ENCODE peak calls at places on chromosomes 6 and 20, in seven cellular contexts. One of them, this sample, is unnamed.

GRCh38 chr6:90217621-90218496 is 78.8 kb downstream of the BACH2 start:
- DNase-seq in NCI-H748 treated with DMSO at 0.1 percent for 48 hours: no peak
- DNase-seq in putamen: no peak
- DNase-seq in neural progenitor cell: no peak
- DNase-seq in hypothalamus: no peak
- DNase-seq in stimulated activated CD8-positive, alpha-beta memory T cell treated with anti-CD3 and anti-CD28 coated beads, Interleukin-15, amount 100 ng/mL, for 24 hours: no peak
- DNase-seq in mesendoderm: no peak
- DNase-seq in this sample: no peak

GRCh38 chr6:156154896-156155295 is 622.3 kb upstream of the ARID1B start:
- DNase-seq in NCI-H748 treated with DMSO at 0.1 percent for 48 hours: no peak
- DNase-seq in putamen: peak
- DNase-seq in neural progenitor cell: no peak
- DNase-seq in hypothalamus: no peak
- DNase-seq in stimulated activated CD8-positive, alpha-beta memory T cell treated with anti-CD3 and anti-CD28 coated beads, Interleukin-15, amount 100 ng/mL, for 24 hours: no peak
- DNase-seq in mesendoderm: no peak
- DNase-seq in this sample: no peak

GRCh38 chr20:64233725-64234124 is 21.8 kb upstream of the PCMTD2 start:
- DNase-seq in NCI-H748 treated with DMSO at 0.1 percent for 48 hours: no peak
- DNase-seq in putamen: no peak
- DNase-seq in neural progenitor cell: no peak
- DNase-seq in hypothalamus: peak
- DNase-seq in stimulated activated CD8-positive, alpha-beta memory T cell treated with anti-CD3 and anti-CD28 coated beads, Interleukin-15, amount 100 ng/mL, for 24 hours: no peak
- DNase-seq in mesendoderm: no peak
- DNase-seq in this sample: no peak

GRCh38 chr6:57305754-57306153 is 11.7 kb upstream of the PRIM2 start:
- DNase-seq in NCI-H748 treated with DMSO at 0.1 percent for 48 hours: no peak
- DNase-seq in putamen: no peak
- DNase-seq in neural progenitor cell: no peak
- DNase-seq in hypothalamus: no peak
- DNase-seq in stimulated activated CD8-positive, alpha-beta memory T cell treated with anti-CD3 and anti-CD28 coated beads, Interleukin-15, amount 100 ng/mL, for 24 hours: no peak
- DNase-seq in mesendoderm: no peak
- DNase-seq in this sample: no peak

GRCh38 chr6:41280658-41281057 is 5.8 kb downstream of the TREM1 start:
- DNase-seq in NCI-H748 treated with DMSO at 0.1 percent for 48 hours: no peak
- DNase-seq in putamen: no peak
- DNase-seq in neural progenitor cell: no peak
- DNase-seq in hypothalamus: no peak
- DNase-seq in stimulated activated CD8-positive, alpha-beta memory T cell treated with anti-CD3 and anti-CD28 coated beads, Interleukin-15, amount 100 ng/mL, for 24 hours: no peak
- DNase-seq in mesendoderm: no peak
- DNase-seq in this sample: no peak

GRCh38 chr6:128111096-128111495 is 210.2 kb upstream of the THEMIS start:
- DNase-seq in NCI-H748 treated with DMSO at 0.1 percent for 48 hours: no peak
- DNase-seq in putamen: peak
- DNase-seq in neural progenitor cell: no peak
- DNase-seq in hypothalamus: no peak
- DNase-seq in stimulated activated CD8-positive, alpha-beta memory T cell treated with anti-CD3 and anti-CD28 coated beads, Interleukin-15, amount 100 ng/mL, for 24 hours: no peak
- DNase-seq in mesendoderm: no peak
- DNase-seq in this sample: no peak

GRCh38 chr6:474454-475185 is 83.1 kb downstream of the IRF4 start:
- DNase-seq in NCI-H748 treated with DMSO at 0.1 percent for 48 hours: peak
- DNase-seq in putamen: no peak
- DNase-seq in neural progenitor cell: peak
- DNase-seq in hypothalamus: peak
- DNase-seq in stimulated activated CD8-positive, alpha-beta memory T cell treated with anti-CD3 and anti-CD28 coated beads, Interleukin-15, amount 100 ng/mL, for 24 hours: peak
- DNase-seq in mesendoderm: peak
- DNase-seq in this sample: peak

GRCh38 chr20:37142708-37143107 is 36.4 kb upstream of the RPN2 start:
- DNase-seq in NCI-H748 treated with DMSO at 0.1 percent for 48 hours: no peak
- DNase-seq in putamen: no peak
- DNase-seq in neural progenitor cell: no peak
- DNase-seq in hypothalamus: no peak
- DNase-seq in stimulated activated CD8-positive, alpha-beta memory T cell treated with anti-CD3 and anti-CD28 coated beads, Interleukin-15, amount 100 ng/mL, for 24 hours: no peak
- DNase-seq in mesendoderm: no peak
- DNase-seq in this sample: no peak

GRCh38 chr6:111306104-111306888 is 176.7 kb downstream of the REV3L start:
- DNase-seq in NCI-H748 treated with DMSO at 0.1 percent for 48 hours: no peak
- DNase-seq in putamen: no peak
- DNase-seq in neural progenitor cell: no peak
- DNase-seq in hypothalamus: no peak
- DNase-seq in stimulated activated CD8-positive, alpha-beta memory T cell treated with anti-CD3 and anti-CD28 coated beads, Interleukin-15, amount 100 ng/mL, for 24 hours: no peak
- DNase-seq in mesendoderm: peak
- DNase-seq in this sample: peak

GRCh38 chr6:136706431-136706830 is 85.8 kb downstream of the MAP3K5 start:
- DNase-seq in NCI-H748 treated with DMSO at 0.1 percent for 48 hours: no peak
- DNase-seq in putamen: no peak
- DNase-seq in neural progenitor cell: no peak
- DNase-seq in hypothalamus: no peak
- DNase-seq in stimulated activated CD8-positive, alpha-beta memory T cell treated with anti-CD3 and anti-CD28 coated beads, Interleukin-15, amount 100 ng/mL, for 24 hours: no peak
- DNase-seq in mesendoderm: no peak
- DNase-seq in this sample: no peak

GRCh38 chr6:28863607-28864320 is 60.0 kb downstream of the TRIM27 start:
- DNase-seq in NCI-H748 treated with DMSO at 0.1 percent for 48 hours: peak
- DNase-seq in putamen: peak
- DNase-seq in neural progenitor cell: peak
- DNase-seq in hypothalamus: peak
- DNase-seq in stimulated activated CD8-positive, alpha-beta memory T cell treated with anti-CD3 and anti-CD28 coated beads, Interleukin-15, amount 100 ng/mL, for 24 hours: peak
- DNase-seq in mesendoderm: peak
- DNase-seq in this sample: peak

This sample was measured in ELF-1.